ENCODE peak calls at places on chromosomes 12 and 14, in seven cellular contexts. Q is keratinocyte, T is neuronal stem cell, R is colonic mucosa, A is ovary, V is psoas muscle, K is foreskin keratinocyte. G is an unnamed sample. For H3K4me1, the result is how much of the 10 kb centered on the place peaks cover.

GRCh38 chr12:6323340-6323994 is 13.0 kb downstream of the PLEKHG6 start:
- DNase-seq in Q (no peak), T (no peak), R (no peak), A (no peak), V (peak), K (peak), G (no peak)

GRCh38 chr12:88579941-88580871 is at the start of gene KITLG:
- DNase-seq in Q (no peak), T (peak), R (peak), A (peak), V (peak), K (peak), G (peak)

GRCh38 chr12:46073321-46073720 is 82.9 kb upstream of the SCAF11 start:
- DNase-seq in Q (no peak), T (no peak), R (no peak), A (no peak), V (no peak), K (no peak), G (no peak)

GRCh38 chr12:99009654-99010296 is 364.7 kb downstream of the APAF1 start:
- DNase-seq in Q (no peak), T (no peak), R (no peak), A (no peak), V (no peak), K (no peak), G (no peak)

GRCh38 chr12:69475237-69475984 is 5.2 kb downstream of the FRS2 start:
- DNase-seq in Q (no peak), T (peak), R (no peak), A (no peak), V (no peak), K (no peak), G (no peak)

GRCh38 chr12:42932937-42933336 is 343.4 kb upstream of the PRICKLE1 start:
- DNase-seq in Q (no peak), T (no peak), R (no peak), A (no peak), V (no peak), K (no peak), G (no peak)

GRCh38 chr12:55704824-55705780 is 2.6 kb downstream of the ITGA7 start:
- DNase-seq in Q (no peak), T (no peak), R (no peak), A (no peak), V (peak), K (no peak), G (peak)

GRCh38 chr12:2641209-2641608 is 153.6 kb upstream of the FKBP4 start:
- DNase-seq in Q (no peak), T (no peak), R (no peak), A (no peak), V (no peak), K (no peak), G (no peak)

GRCh38 chr12:117481470-117481869 is 120.0 kb upstream of the NOS1 start:
- DNase-seq in Q (no peak), T (no peak), R (no peak), A (no peak), V (no peak), K (no peak), G (no peak)

GRCh38 chr14:35408026-35408425 is 3.5 kb upstream of the NFKBIA start:
- DNase-seq in Q (no peak), T (no peak), R (no peak), A (no peak), V (no peak), K (no peak), G (no peak)

GRCh38 chr14:73058923-73059311 is 583 bp downstream of the RBM25 start:
- DNase-seq in Q (no peak), T (no peak), R (no peak), A (no peak), V (no peak), K (peak), G (peak)

GRCh38 chr12:81726634-81727033 is 32.5 kb downstream of the PPFIA2 start:
- DNase-seq in Q (no peak), T (no peak), R (no peak), A (no peak), V (no peak), K (no peak), G (no peak)

GRCh38 chr14:22263961-22264360 is 325.1 kb downstream of the DAD1 start:
- DNase-seq in Q (no peak), T (no peak), R (no peak), A (no peak), V (no peak), K (no peak), G (no peak)

GRCh38 chr12:5043589-5044419 is at the start of gene KCNA5:
- DNase-seq in Q (no peak), T (peak), R (no peak), A (no peak), V (no peak), K (no peak), G (peak)

GRCh38 chr12:5554711-5555110 is 122.8 kb downstream of the NTF3 start:
- DNase-seq in Q (no peak), T (no peak), R (no peak), A (no peak), V (no peak), K (no peak), G (no peak)

GRCh38 chr14:20857207-20857606 is 34.0 kb upstream of the RNASE3 start:
- DNase-seq in Q (no peak), T (no peak), R (no peak), A (no peak), V (no peak), K (no peak), G (no peak)

GRCh38 chr12:79053394-79053793 is 188.8 kb downstream of the SYT1 start:
- DNase-seq in Q (no peak), T (no peak), R (no peak), A (no peak), V (no peak), K (no peak), G (no peak)

GRCh38 chr12:64669270-64669842 is 59.1 kb downstream of the RASSF3 start:
- DNase-seq in Q (no peak), T (no peak), R (peak), A (peak), V (peak), K (no peak), G (peak)

GRCh38 chr12:64663019-64663418 is 52.7 kb downstream of the RASSF3 start:
- DNase-seq in Q (no peak), T (no peak), R (no peak), A (no peak), V (no peak), K (no peak), G (no peak)

GRCh38 chr12:64666054-64666914 is 56.0 kb downstream of the RASSF3 start:
- DNase-seq in Q (no peak), T (no peak), R (no peak), A (no peak), V (no peak), K (no peak), G (no peak)

GRCh38 chr12:64670039-64670438 is 59.7 kb downstream of the RASSF3 start:
- DNase-seq in Q (no peak), T (no peak), R (no peak), A (no peak), V (no peak), K (no peak), G (no peak)

DNA sequence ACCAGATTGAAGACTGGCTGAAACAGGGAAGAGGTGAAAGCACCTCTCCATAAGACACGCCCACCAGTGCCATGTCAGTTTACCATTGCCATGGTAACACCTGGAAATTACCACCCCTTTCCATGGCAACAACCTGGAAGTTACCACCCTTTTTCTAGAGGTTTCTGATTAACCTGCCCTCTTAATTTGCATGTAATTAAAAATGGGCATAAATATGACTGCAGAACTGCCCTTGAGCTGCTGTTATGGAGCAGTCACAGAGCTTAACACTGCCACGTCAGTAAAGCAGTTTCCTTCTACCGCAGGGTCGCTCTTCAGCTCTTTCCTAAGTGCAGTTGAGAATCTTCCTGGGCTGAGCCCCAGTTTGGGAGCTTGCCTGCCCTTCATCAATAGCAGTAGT is 55.2 kb downstream of the RASSF3 start:
- DNase-seq in Q (no peak), T (no peak), R (peak), A (no peak), V (no peak), K (no peak), G (no peak)
- H3K4me1 ChIP-seq in Q (under half), T (under half), R (under half), A (under half), V (under half), K (under half), G (half or more)

DNA sequence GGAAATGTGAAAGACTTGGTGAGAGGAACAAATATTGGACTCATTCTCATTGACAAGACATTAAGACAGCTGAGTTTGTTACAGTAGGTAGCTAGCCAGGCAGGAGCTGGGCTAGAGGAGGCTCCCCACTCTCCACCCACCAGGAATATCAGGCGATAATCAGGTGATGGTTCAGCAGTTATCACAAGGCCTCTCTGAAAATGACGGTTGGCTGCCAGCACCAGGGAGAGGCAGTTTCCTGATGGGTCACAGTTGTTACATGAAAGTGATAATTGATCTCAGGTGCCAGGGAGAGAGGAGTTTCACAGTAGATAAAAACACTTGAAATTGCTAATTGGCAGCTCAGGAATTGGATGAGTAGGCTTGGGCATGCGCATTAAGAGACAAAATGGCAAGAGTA is 116.5 kb downstream of the TMTC2 start:
- DNase-seq in Q (no peak), T (no peak), R (no peak), A (no peak), V (no peak), K (no peak), G (no peak)
- H3K4me1 ChIP-seq in Q (under half), T (under half), R (under half), A (under half), V (under half), K (under half), G (under half)

DNA sequence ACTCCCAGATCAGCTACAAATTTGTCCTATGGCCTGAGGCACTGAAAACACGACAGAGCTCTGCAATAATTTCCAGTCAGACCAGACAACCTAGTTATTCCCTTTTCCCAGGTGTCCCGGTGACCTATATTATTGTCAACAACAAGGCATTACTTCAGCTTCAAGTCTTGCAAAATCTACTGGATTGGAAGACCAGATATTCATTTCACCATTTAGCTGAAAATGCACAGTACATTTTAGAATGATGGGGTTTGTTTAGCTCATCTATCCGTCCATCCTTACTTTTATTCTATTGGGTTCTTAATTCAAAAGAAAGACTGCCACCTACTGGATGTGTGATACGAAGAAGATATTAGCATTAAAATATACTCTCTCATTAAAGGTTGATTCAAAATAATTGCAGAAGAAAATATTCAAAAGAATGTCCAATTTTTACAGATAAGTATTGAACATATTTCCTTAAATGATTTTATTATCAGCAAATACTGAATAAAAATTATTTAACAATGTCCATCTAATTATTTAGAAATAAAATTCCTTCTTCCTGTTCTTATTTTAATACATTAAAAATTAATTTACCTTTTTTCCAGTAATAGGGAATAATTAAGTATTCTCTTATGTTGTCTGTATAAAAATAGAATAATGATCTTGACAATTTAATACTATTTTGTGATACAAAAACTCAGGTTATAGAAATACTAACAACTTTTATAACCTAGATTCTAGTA is 244.9 kb upstream of the LRIG3 start:
- DNase-seq in Q (no peak), T (peak), R (no peak), A (no peak), V (no peak), K (no peak), G (no peak)
- H3K4me1 ChIP-seq in Q (under half), T (under half), R (under half), A (under half), V (under half), K (under half), G (under half)

GRCh38 chr12:96424601-96425000 is 24.4 kb upstream of the CDK17 start:
- DNase-seq in Q (no peak), T (no peak), R (no peak), A (no peak), V (no peak), K (no peak), G (no peak)

GRCh38 chr12:96425973-96426372 is 25.7 kb upstream of the CDK17 start:
- DNase-seq in Q (no peak), T (no peak), R (no peak), A (no peak), V (no peak), K (peak), G (no peak)

GRCh38 chr12:96422192-96422591 is 22.0 kb upstream of the CDK17 start:
- DNase-seq in Q (no peak), T (no peak), R (no peak), A (no peak), V (no peak), K (no peak), G (no peak)

GRCh38 chr12:96427269-96427729 is 27.1 kb upstream of the CDK17 start:
- DNase-seq in Q (peak), T (peak), R (peak), A (peak), V (peak), K (peak), G (peak)

GRCh38 chr12:96425321-96425720 is 25.1 kb upstream of the CDK17 start:
- DNase-seq in Q (no peak), T (no peak), R (no peak), A (no peak), V (no peak), K (peak), G (no peak)
- H3K4me1 ChIP-seq in Q (under half), T (under half), R (under half), A (under half), V (under half), K (under half), G (under half)

G was measured in left ventricle myocardium inferior.